ENCODE peak calls at places on chromosomes 6 and 20, in eight cellular contexts. F is stimulated activated CD4-positive, alpha-beta T cell treated with anti-CD3 and anti-CD28 coated beads, Interleukin-4, amount 100 ng/mL, for 48 hours; M is WERI-Rb-1; E is prostate gland; P is NCI-H526 treated with DMSO at 0.1 percent for 48 hours; G is Calu3; N is stimulated activated CD8-positive, alpha-beta memory T cell treated with anti-CD3 and anti-CD28 coated beads, Interleukin-12 subunit alpha, Interleukin-12 subunit beta, amount 100 ng/mL, for 1 hour; B is NCI-H2171 treated with DMSO at 0.1 percent for 48 hours. V is an unnamed sample.
A peak's percentile ranks its signal among the peaks of the same experiment; 100 is the strongest.

GRCh38 chr6:31125586-31126363 is 5.5 kb upstream of the CDSN start:
- DNase-seq in F (no peak), M (no peak), E (no peak), P (no peak), G (peak; percentile 67), N (no peak), B (no peak), V (no peak)

GRCh38 chr6:166749666-166750065 is 122.6 kb upstream of the RPS6KA2 start:
- DNase-seq in F (no peak), M (no peak), E (no peak), P (no peak), G (no peak), N (no peak), B (no peak), V (no peak)

GRCh38 chr6:77844822-77845221 is 192.0 kb downstream of the MEI4 start:
- DNase-seq in F (no peak), M (no peak), E (no peak), P (no peak), G (no peak), N (no peak), B (no peak), V (no peak)

GRCh38 chr6:89828988-89829590 is 591 bp upstream of the CASP8AP2 start:
- DNase-seq in F (no peak), M (peak; percentile 15), E (no peak), P (peak; percentile 88), G (peak; percentile 4), N (no peak), B (peak; percentile 89), V (no peak)

GRCh38 chr6:135182993-135183531 is 2.0 kb downstream of the MYB start:
- DNase-seq in F (peak; percentile 68), M (peak; percentile 65), E (peak; percentile 46), P (peak; percentile 100), G (peak; percentile 64), N (peak; percentile 55), B (peak; percentile 66), V (peak; percentile 80)

GRCh38 chr20:58808296-58809046 is 42.2 kb downstream of the GNAS-AS1 start:
- DNase-seq in F (no peak), M (no peak), E (no peak), P (no peak), G (no peak), N (no peak), B (no peak), V (no peak)

GRCh38 chr6:31639043-31639442 is 13.4 kb downstream of the BAG6 start:
- DNase-seq in F (no peak), M (no peak), E (no peak), P (no peak), G (no peak), N (no peak), B (no peak), V (no peak)

GRCh38 chr6:100447900-100448700 is 16.6 kb downstream of the SIM1 start:
- DNase-seq in F (no peak), M (no peak), E (no peak), P (no peak), G (no peak), N (no peak), B (no peak), V (no peak)

GRCh38 chr6:65706436-65706835 is 590 bp downstream of the EYS start:
- DNase-seq in F (no peak), M (no peak), E (no peak), P (no peak), G (no peak), N (no peak), B (peak; percentile 72), V (no peak)

GRCh38 chr20:63696311-63696627 is 183 bp upstream of the TNFRSF6B start:
- DNase-seq in F (no peak), M (no peak), E (no peak), P (no peak), G (no peak), N (no peak), B (no peak), V (peak; percentile 57)

GRCh38 chr20:9646375-9646774 is 132.0 kb downstream of the LAMP5 start:
- DNase-seq in F (no peak), M (no peak), E (no peak), P (no peak), G (no peak), N (no peak), B (no peak), V (no peak)

V was measured in NAMALWA.